ENCODE peak calls at places on chromosome 6, in five cellular contexts. O is mesendoderm, N is mesenchymal stem cell, V is neuronal stem cell, H is H9. G is an unnamed sample.

GRCh38 chr6:16414205-16414604 is 175.8 kb downstream of the GMPR start:
- DNase-seq in O (no peak), N (no peak), V (no peak), H (no peak), G (no peak)

GRCh38 chr6:48990746-48991145 is 472.3 kb downstream of the MMUT start:
- DNase-seq in O (no peak), N (no peak), V (no peak), H (no peak), G (no peak)

GRCh38 chr6:55182016-55182650 is 7.8 kb downstream of the HCRTR2 start:
- DNase-seq in O (no peak), N (no peak), V (no peak), H (no peak), G (no peak)

GRCh38 chr6:43800746-43801488 is 30.9 kb downstream of the VEGFA start:
- DNase-seq in O (no peak), N (no peak), V (no peak), H (no peak), G (no peak)

GRCh38 chr6:108616544-108616943 is 55.8 kb downstream of the FOXO3 start:
- DNase-seq in O (no peak), N (peak; percentile 61), V (no peak), H (no peak), G (no peak)

GRCh38 chr6:28732052-28732451 is 191.7 kb downstream of the TRIM27 start:
- DNase-seq in O (no peak), N (no peak), V (no peak), H (no peak), G (no peak)

GRCh38 chr6:147095316-147095715 is 108.9 kb upstream of the STXBP5 start:
- DNase-seq in O (no peak), N (no peak), V (no peak), H (no peak), G (peak; percentile 5)

GRCh38 chr6:36247691-36248090 is 22.2 kb upstream of the PNPLA1 start:
- DNase-seq in O (peak; percentile 75), N (no peak), V (no peak), H (no peak), G (no peak)

GRCh38 chr6:7219310-7219709 is 93.7 kb downstream of the SSR1 start:
- DNase-seq in O (no peak), N (peak; percentile 55), V (no peak), H (no peak), G (no peak)

GRCh38 chr6:35160642-35161041 is 19.5 kb upstream of the TCP11 start:
- DNase-seq in O (no peak), N (no peak), V (no peak), H (no peak), G (no peak)

GRCh38 chr6:74073896-74074295 is 377.9 kb downstream of the CD109 start:
- DNase-seq in O (no peak), N (no peak), V (no peak), H (no peak), G (no peak)

GRCh38 chr6:53151676-53152075 is 3.0 kb upstream of the GCM1 start:
- DNase-seq in O (peak; percentile 75), N (no peak), V (no peak), H (peak; percentile 74), G (peak; percentile 85)

GRCh38 chr6:11218477-11218826 is 14.0 kb downstream of the NEDD9 start:
- DNase-seq in O (no peak), N (no peak), V (no peak), H (no peak), G (no peak)

GRCh38 chr6:160733045-160733646 is 31.1 kb downstream of the PLG start:
- DNase-seq in O (peak; percentile 76), N (peak; percentile 10), V (peak; percentile 47), H (peak; percentile 59), G (peak; percentile 84)

GRCh38 chr6:157263146-157263545 is 60.2 kb downstream of the TMEM242 start:
- DNase-seq in O (no peak), N (no peak), V (no peak), H (no peak), G (no peak)

GRCh38 chr6:29924287-29924686 is 18.0 kb upstream of the HLA-A start:
- DNase-seq in O (no peak), N (no peak), V (no peak), H (no peak), G (no peak)

GRCh38 chr6:130587778-130588520 is 222.1 kb downstream of the TMEM200A start:
- DNase-seq in O (no peak), N (peak; percentile 26), V (no peak), H (no peak), G (no peak)

GRCh38 chr6:33170176-33171095 is 21.8 kb downstream of the COL11A2 start:
- DNase-seq in O (no peak), N (no peak), V (no peak), H (no peak), G (no peak)

GRCh38 chr6:151847064-151847463 is 39.6 kb downstream of the ESR1 start:
- DNase-seq in O (peak; percentile 70), N (peak; percentile 13), V (peak; percentile 43), H (peak; percentile 58), G (peak; percentile 50)

GRCh38 chr6:111484655-111484974 is 1.6 kb upstream of the REV3L start:
- DNase-seq in O (no peak), N (peak; percentile 30), V (no peak), H (no peak), G (no peak)

GRCh38 chr6:15255481-15256414 is 9.9 kb downstream of the JARID2 start:
- DNase-seq in O (no peak), N (no peak), V (no peak), H (no peak), G (peak; percentile 58)

GRCh38 chr6:149132336-149132735 is 185.2 kb upstream of the TAB2 start:
- DNase-seq in O (no peak), N (no peak), V (no peak), H (no peak), G (no peak)

GRCh38 chr6:30555428-30556005 is 772 bp downstream of the GNL1 start:
- DNase-seq in O (peak; percentile 77), N (peak; percentile 71), V (no peak), H (peak; percentile 69), G (no peak)

GRCh38 chr6:13767121-13767794 is 47.1 kb downstream of the MCUR1 start:
- DNase-seq in O (peak; percentile 35), N (peak; percentile 54), V (no peak), H (peak; percentile 50), G (no peak)

GRCh38 chr6:54071941-54072340 is 39.3 kb upstream of the MLIP start:
- DNase-seq in O (peak; percentile 72), N (no peak), V (no peak), H (no peak), G (no peak)

GRCh38 chr6:122028933-122029332 is 370.5 kb upstream of the HSF2 start:
- DNase-seq in O (peak; percentile 57), N (no peak), V (no peak), H (no peak), G (peak; percentile 95)

GRCh38 chr6:133680994-133681393 is 207.9 kb upstream of the TCF21 start:
- DNase-seq in O (no peak), N (no peak), V (no peak), H (no peak), G (no peak)

GRCh38 chr6:142051404-142051803 is 81.3 kb upstream of the GJE1 start:
- DNase-seq in O (no peak), N (no peak), V (no peak), H (no peak), G (no peak)

GRCh38 chr6:87589693-87590416 is at the start of the genes ORC3 and RARS2:
- DNase-seq in O (peak; percentile 98), N (peak; percentile 96), V (peak; percentile 93), H (peak; percentile 96), G (peak; percentile 99)
- H4K8ac ChIP-seq in O (no peak within 1 kb of the TSS), N (peak within 1 kb of the TSS; percentile 93), V (no peak within 1 kb of the TSS), H (no peak within 1 kb of the TSS), G (peak within 1 kb of the TSS; percentile 72)

GRCh38 chr6:110039364-110039995 is 61.4 kb downstream of the GPR6 start:
- DNase-seq in O (peak; percentile 94), N (peak; percentile 82), V (peak; percentile 87), H (peak; percentile 90), G (peak; percentile 95)
- H4K8ac ChIP-seq in O (no peak overlapping the region), N (no peak overlapping the region), V (no peak overlapping the region), H (no peak overlapping the region), G (peak overlapping the region; percentile 74)

GRCh38 chr6:4057036-4057435 is 21.9 kb downstream of the FAM217A start:
- DNase-seq in O (no peak), N (no peak), V (no peak), H (no peak), G (no peak)

GRCh38 chr6:4055420-4056041 is 23.4 kb downstream of the FAM217A start:
- DNase-seq in O (peak; percentile 29), N (peak; percentile 84), V (no peak), H (no peak), G (peak; percentile 37)

GRCh38 chr6:4059115-4059777 is 19.7 kb downstream of the FAM217A start:
- DNase-seq in O (peak; percentile 84), N (peak; percentile 88), V (no peak), H (no peak), G (no peak)
- H4K8ac ChIP-seq in O (no peak overlapping the region), N (no peak overlapping the region), V (no peak overlapping the region), H (no peak overlapping the region), G (peak overlapping the region; percentile 19)

GRCh38 chr6:845581-845980 is 152.6 kb upstream of the EXOC2 start:
- DNase-seq in O (peak; percentile 27), N (no peak), V (no peak), H (no peak), G (no peak)

GRCh38 chr6:842141-842540 is 149.2 kb upstream of the EXOC2 start:
- DNase-seq in O (peak; percentile 21), N (no peak), V (no peak), H (no peak), G (no peak)

GRCh38 chr6:839201-839600 is 146.3 kb upstream of the EXOC2 start:
- DNase-seq in O (no peak), N (no peak), V (no peak), H (no peak), G (no peak)

GRCh38 chr6:837380-837779 is 144.4 kb upstream of the EXOC2 start:
- DNase-seq in O (no peak), N (no peak), V (no peak), H (no peak), G (no peak)

GRCh38 chr6:841569-841968 is 148.6 kb upstream of the EXOC2 start:
- DNase-seq in O (peak; percentile 43), N (no peak), V (no peak), H (no peak), G (no peak)
- H4K8ac ChIP-seq in O (no peak overlapping the region), N (no peak overlapping the region), V (no peak overlapping the region), H (no peak overlapping the region), G (no peak overlapping the region)

GRCh38 chr6:31627690-31628287 is 7.3 kb downstream of the PRRC2A start:
- DNase-seq in O (no peak), N (no peak), V (no peak), H (no peak), G (no peak)
- H4K8ac ChIP-seq in O (no peak overlapping the region), N (no peak overlapping the region), V (no peak overlapping the region), H (no peak overlapping the region), G (no peak overlapping the region)

GRCh38 chr6:139546117-139546495 is 171.7 kb upstream of the CITED2 start:
- DNase-seq in O (no peak), N (no peak), V (no peak), H (no peak), G (no peak)

GRCh38 chr6:139542351-139542750 is 167.9 kb upstream of the CITED2 start:
- DNase-seq in O (peak; percentile 30), N (no peak), V (no peak), H (no peak), G (peak; percentile 84)

GRCh38 chr6:139547082-139547776 is 172.8 kb upstream of the CITED2 start:
- DNase-seq in O (no peak), N (peak; percentile 35), V (no peak), H (no peak), G (no peak)

GRCh38 chr6:139544699-139545052 is 170.2 kb upstream of the CITED2 start:
- DNase-seq in O (no peak), N (no peak), V (no peak), H (no peak), G (no peak)

GRCh38 chr6:139545474-139546116 is 171.1 kb upstream of the CITED2 start:
- DNase-seq in O (no peak), N (no peak), V (no peak), H (no peak), G (no peak)
- H4K8ac ChIP-seq in O (peak overlapping the region; percentile 76), N (no peak overlapping the region), V (no peak overlapping the region), H (no peak overlapping the region), G (no peak overlapping the region)